ENCODE peak calls at places on chromosomes 1 and 21, in seven cellular contexts. M is mesendoderm, G is IMR-90, L is H1, R is H9, I is mesenchymal stem cell, C is neuronal stem cell. W is an unnamed sample. For H3K4me1, the result is how much of the 10 kb centered on the place peaks cover.

GRCh38 chr1:53176452-53177344 is 19.9 kb upstream of the CPT2 start:
- DNase-seq in M (no peak), G (peak), L (no peak), R (no peak), I (peak), C (no peak), W (peak)

GRCh38 chr1:154819628-154820590 is 50.2 kb downstream of the KCNN3 start:
- DNase-seq in M (peak), G (no peak), L (peak), R (peak), I (no peak), C (peak), W (peak)

GRCh38 chr1:119683893-119684292 is 27.8 kb upstream of the PHGDH start:
- DNase-seq in M (no peak), G (no peak), L (no peak), R (no peak), I (no peak), C (no peak), W (no peak)

GRCh38 chr1:97243973-97244560 is 522.5 kb downstream of the PTBP2 start:
- DNase-seq in M (peak), G (peak), L (no peak), R (no peak), I (peak), C (no peak), W (no peak)

GRCh38 chr21:35616090-35616489 is 444.2 kb downstream of the SETD4 start:
- DNase-seq in M (no peak), G (peak), L (no peak), R (no peak), I (peak), C (no peak), W (no peak)

GRCh38 chr1:223771814-223772770 is 59.8 kb downstream of the CAPN2 start:
- DNase-seq in M (peak), G (peak), L (peak), R (peak), I (peak), C (no peak), W (peak)

GRCh38 chr21:32484706-32485380 is 72.3 kb downstream of the EVA1C start:
- DNase-seq in M (no peak), G (no peak), L (no peak), R (no peak), I (no peak), C (no peak), W (no peak)

GRCh38 chr21:32062591-32063227 is 189.9 kb downstream of the HUNK start:
- DNase-seq in M (no peak), G (no peak), L (no peak), R (no peak), I (no peak), C (no peak), W (no peak)

GRCh38 chr1:41743361-41743760 is 175.4 kb downstream of the HIVEP3 start:
- DNase-seq in M (no peak), G (peak), L (no peak), R (no peak), I (no peak), C (no peak), W (no peak)

GRCh38 chr1:234535763-234536515 is 57.0 kb upstream of the TARBP1 start:
- DNase-seq in M (no peak), G (peak), L (no peak), R (no peak), I (peak), C (peak), W (no peak)

GRCh38 chr1:111739222-111739983 is at the start of gene INKA2:
- DNase-seq in M (peak), G (peak), L (peak), R (peak), I (peak), C (peak), W (peak)

GRCh38 chr1:57747818-57748217 is 324.0 kb upstream of the DAB1 start:
- DNase-seq in M (no peak), G (no peak), L (no peak), R (no peak), I (no peak), C (no peak), W (no peak)

GRCh38 chr1:211639500-211640361 is 35.7 kb downstream of the NEK2 start:
- DNase-seq in M (no peak), G (peak), L (no peak), R (no peak), I (peak), C (no peak), W (no peak)

GRCh38 chr1:178686407-178686806 is 38.6 kb upstream of the RALGPS2 start:
- DNase-seq in M (no peak), G (no peak), L (no peak), R (no peak), I (no peak), C (no peak), W (no peak)

GRCh38 chr1:59506952-59507351 is 210.1 kb downstream of the FGGY start:
- DNase-seq in M (no peak), G (peak), L (no peak), R (no peak), I (peak), C (no peak), W (peak)

GRCh38 chr1:151518936-151519335 is 7.7 kb downstream of the CGN start:
- DNase-seq in M (no peak), G (no peak), L (no peak), R (no peak), I (no peak), C (no peak), W (no peak)

GRCh38 chr1:114671011-114671938 is 1.4 kb upstream of the DENND2C start:
- DNase-seq in M (no peak), G (peak), L (no peak), R (no peak), I (peak), C (no peak), W (peak)

GRCh38 chr1:25967308-25967707 is 30.6 kb downstream of the PAFAH2 start:
- DNase-seq in M (no peak), G (no peak), L (no peak), R (no peak), I (no peak), C (no peak), W (no peak)

GRCh38 chr1:149972547-149972946 is 35.9 kb upstream of the MTMR11 start:
- DNase-seq in M (no peak), G (no peak), L (no peak), R (no peak), I (no peak), C (no peak), W (no peak)

GRCh38 chr1:224237094-224237881 is 54.2 kb downstream of the DEGS1 start:
- DNase-seq in M (no peak), G (no peak), L (no peak), R (no peak), I (no peak), C (no peak), W (no peak)

DNA sequence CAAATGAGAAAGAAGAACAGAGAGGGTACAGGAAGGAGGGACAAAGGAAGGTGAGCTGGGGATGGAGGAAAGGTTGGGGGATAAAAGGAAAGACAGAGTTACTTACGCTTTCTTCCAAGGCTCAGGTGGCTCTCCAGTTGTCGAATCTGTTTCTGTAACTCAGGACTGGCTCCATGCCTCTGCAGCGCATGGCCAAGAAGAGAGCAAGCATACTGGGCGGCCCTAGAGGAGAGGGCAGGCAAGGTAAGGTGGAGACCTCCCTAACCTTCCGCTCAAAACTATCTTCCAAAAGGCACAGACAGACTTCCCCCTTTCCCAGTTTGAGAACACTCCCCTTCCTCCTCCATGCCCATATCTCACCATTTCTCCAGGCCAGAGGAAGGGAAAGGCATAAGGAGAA is 922 bp downstream of the PEX11B start:
- DNase-seq in M (peak), G (no peak), L (no peak), R (no peak), I (no peak), C (no peak), W (no peak)
- H3K9ac ChIP-seq in M (peak), G (peak), L (peak), R (no peak), I (peak), C (peak), W (no peak)

DNA sequence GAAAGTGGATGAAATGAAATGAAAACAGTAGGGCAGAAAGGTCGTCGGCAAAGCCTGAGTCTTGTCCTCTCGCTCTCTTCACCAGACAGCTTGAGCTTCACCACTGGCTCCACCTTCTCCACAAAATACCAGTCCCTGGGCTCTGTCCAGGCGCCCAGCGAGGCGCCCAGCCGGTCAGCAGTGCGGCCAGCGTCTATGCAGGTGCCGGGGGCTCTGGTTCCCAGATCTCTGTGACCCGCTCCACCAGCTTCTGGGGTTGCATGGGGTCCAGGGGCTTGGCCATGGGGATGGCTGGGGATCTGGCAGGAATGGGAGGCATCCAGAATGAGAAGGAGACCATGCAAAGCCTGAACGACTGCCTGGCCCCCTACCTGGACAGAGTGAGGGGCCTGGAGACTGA is 600.5 kb upstream of the ZP4 start:
- DNase-seq in M (no peak), G (no peak), L (no peak), R (no peak), I (no peak), C (no peak), W (no peak)
- H3K18ac ChIP-seq in M (no peak), G (no peak), L (no peak), R (no peak), I (no peak), C (peak), W (no peak)

DNA sequence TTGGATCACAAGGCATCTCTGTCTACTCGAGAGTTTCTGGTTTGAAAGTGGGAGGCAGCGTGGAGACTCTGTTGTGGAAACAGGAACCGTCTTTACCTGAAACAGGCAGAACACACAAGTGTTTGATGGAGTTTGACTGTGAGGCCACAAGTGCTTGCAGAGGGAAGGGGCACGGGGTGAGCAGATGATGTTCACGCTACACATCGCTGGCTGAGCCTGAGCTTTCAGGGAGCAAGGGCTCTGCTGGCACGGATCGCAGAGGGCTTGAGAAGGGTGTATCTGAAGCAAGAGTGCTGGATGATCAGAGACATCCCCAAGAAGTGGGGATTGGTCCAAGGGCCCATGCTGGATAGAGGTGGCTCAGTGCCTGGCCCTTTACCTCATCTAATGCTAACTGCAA is 59.3 kb downstream of the IGSF21 start:
- DNase-seq in M (no peak), G (no peak), L (no peak), R (no peak), I (no peak), C (no peak), W (no peak)
- H3K4me1 ChIP-seq in M (under half), G (under half), L (under half), R (under half), I (under half), C (under half), W (under half)

GRCh38 chr1:163174524-163175437 is 27.9 kb downstream of the RGS5 start:
- DNase-seq in M (peak), G (peak), L (peak), R (peak), I (peak), C (peak), W (peak)
- H3K9ac ChIP-seq in M (no peak), G (no peak), L (no peak), R (no peak), I (peak), C (no peak), W (no peak)

DNA sequence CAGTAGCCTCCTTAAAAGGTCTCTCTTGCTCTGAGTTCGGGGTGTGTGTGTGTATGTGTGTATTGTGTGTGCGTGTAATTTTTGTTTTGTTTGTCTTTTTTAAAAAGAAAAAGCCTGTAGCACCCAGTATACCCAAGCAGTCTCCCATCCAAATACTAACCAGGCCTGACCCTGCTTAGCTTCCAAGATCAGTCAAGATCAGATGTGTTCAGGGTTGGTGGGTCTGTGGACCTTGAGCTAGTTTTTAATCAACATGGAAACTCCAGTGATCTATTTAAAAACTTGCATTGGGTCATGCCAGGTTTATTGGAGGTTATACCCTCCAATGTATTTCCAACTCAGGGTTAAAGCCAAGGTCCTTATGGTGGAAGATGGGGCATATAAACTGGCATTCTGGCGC is 40.3 kb downstream of the FNBP1L start:
- DNase-seq in M (no peak), G (no peak), L (no peak), R (no peak), I (no peak), C (no peak), W (no peak)
- H3K18ac ChIP-seq in M (peak), G (no peak), L (no peak), R (no peak), I (no peak), C (no peak), W (no peak)

W was measured in trophoblast cell.